ENCODE peak calls at places on chromosomes 5 and 9, in nine cellular contexts. J is HAP-1; K is COR-L47; F is GOT3; V is OCI-LY7; L is activated T-helper 1 cell treated with anti-CD3 and anti-CD28 coated beads, Interleukin-2, amount 50 U/mL, for 16 hours; N is T-helper 9 cell; I is T-helper 2 cell; S is NCI-H1105. H is an unnamed sample.

GRCh38 chr9:86488794-86489193 is 134.6 kb upstream of the TUT7 start:
- DNase-seq in J (no peak), K (no peak), F (no peak), V (no peak), L (no peak), N (no peak), I (no peak), S (no peak), H (no peak)

GRCh38 chr9:131891578-131891977 is 151.7 kb upstream of the RAPGEF1 start:
- DNase-seq in J (no peak), K (no peak), F (no peak), V (no peak), L (no peak), N (no peak), I (no peak), S (no peak), H (no peak)

GRCh38 chr9:14301582-14301981 is 12.4 kb downstream of the NFIB start:
- DNase-seq in J (no peak), K (no peak), F (no peak), V (no peak), L (no peak), N (no peak), I (no peak), S (no peak), H (no peak)

GRCh38 chr9:76604171-76604570 is 145.2 kb downstream of the GCNT1 start:
- DNase-seq in J (no peak), K (no peak), F (no peak), V (no peak), L (no peak), N (no peak), I (no peak), S (no peak), H (no peak)

GRCh38 chr9:108547736-108548135 is 308.1 kb downstream of the ACTL7B start:
- DNase-seq in J (no peak), K (no peak), F (no peak), V (no peak), L (no peak), N (no peak), I (no peak), S (no peak), H (no peak)

GRCh38 chr5:134877159-134877558 is 3.0 kb downstream of the TXNDC15 start:
- DNase-seq in J (no peak), K (no peak), F (no peak), V (peak; percentile 24), L (no peak), N (no peak), I (no peak), S (no peak), H (no peak)

GRCh38 chr5:163612358-163613149 is 107.1 kb downstream of the MAT2B start:
- DNase-seq in J (no peak), K (no peak), F (no peak), V (no peak), L (no peak), N (no peak), I (no peak), S (no peak), H (no peak)

GRCh38 chr9:108272350-108272899 is 583.4 kb downstream of the ACTL7B start:
- DNase-seq in J (peak; percentile 26), K (peak; percentile 89), F (no peak), V (peak; percentile 2), L (no peak), N (no peak), I (no peak), S (peak; percentile 41), H (peak; percentile 13)

GRCh38 chr9:385818-386398 is 171.2 kb downstream of the DOCK8 start:
- DNase-seq in J (peak; percentile 65), K (peak; percentile 20), F (no peak), V (peak; percentile 67), L (no peak), N (no peak), I (no peak), S (peak; percentile 65), H (no peak)

GRCh38 chr5:132471944-132472343 is 18.6 kb downstream of the IRF1 start:
- DNase-seq in J (no peak), K (no peak), F (no peak), V (no peak), L (no peak), N (no peak), I (no peak), S (no peak), H (no peak)

GRCh38 chr5:172564187-172564586 is 76.9 kb upstream of the NEURL1B start:
- DNase-seq in J (no peak), K (peak; percentile 92), F (no peak), V (no peak), L (no peak), N (no peak), I (no peak), S (peak; percentile 75), H (no peak)

GRCh38 chr9:97803167-97804058 is 49.6 kb upstream of the FOXE1 start:
- DNase-seq in J (peak; percentile 13), K (peak; percentile 93), F (peak; percentile 8), V (peak; percentile 77), L (peak; percentile 54), N (peak; percentile 69), I (peak; percentile 69), S (peak; percentile 69), H (no peak)

GRCh38 chr5:132385321-132386105 is 16.0 kb downstream of the SLC22A5 start:
- DNase-seq in J (no peak), K (peak; percentile 45), F (peak; percentile 27), V (peak; percentile 85), L (peak; percentile 34), N (peak; percentile 43), I (peak; percentile 43), S (peak; percentile 15), H (peak; percentile 77)

GRCh38 chr5:142658278-142658677 is 27.6 kb downstream of the FGF1 start:
- DNase-seq in J (no peak), K (no peak), F (no peak), V (no peak), L (no peak), N (no peak), I (no peak), S (no peak), H (peak; percentile 5)

GRCh38 chr9:98222885-98223640 is 30.6 kb upstream of the CORO2A start:
- DNase-seq in J (no peak), K (no peak), F (no peak), V (no peak), L (no peak), N (no peak), I (no peak), S (no peak), H (no peak)

GRCh38 chr9:3858961-3859360 is 333.2 kb upstream of the RFX3 start:
- DNase-seq in J (no peak), K (no peak), F (no peak), V (no peak), L (no peak), N (no peak), I (no peak), S (no peak), H (no peak)

GRCh38 chr5:169222934-169223594 is 77.9 kb downstream of the SLIT3 start:
- DNase-seq in J (no peak), K (no peak), F (no peak), V (no peak), L (no peak), N (no peak), I (no peak), S (no peak), H (no peak)

GRCh38 chr9:77447646-77448045 is 200.5 kb downstream of the GNA14 start:
- DNase-seq in J (no peak), K (no peak), F (no peak), V (no peak), L (no peak), N (no peak), I (no peak), S (no peak), H (no peak)

GRCh38 chr5:173328896-173329369 is 719 bp upstream of the STC2 start:
- DNase-seq in J (no peak), K (no peak), F (peak; percentile 49), V (no peak), L (no peak), N (no peak), I (no peak), S (peak; percentile 41), H (no peak)

GRCh38 chr5:139776856-139777255 is 18.8 kb upstream of the PSD2 start:
- DNase-seq in J (no peak), K (no peak), F (no peak), V (no peak), L (no peak), N (no peak), I (no peak), S (no peak), H (no peak)

GRCh38 chr9:135673941-135674340 is 10.8 kb downstream of the LCN9 start:
- DNase-seq in J (no peak), K (no peak), F (no peak), V (no peak), L (no peak), N (no peak), I (no peak), S (no peak), H (no peak)

GRCh38 chr5:146107901-146108300 is 2.5 kb upstream of the PLAC8L1 start:
- DNase-seq in J (no peak), K (no peak), F (no peak), V (no peak), L (no peak), N (no peak), I (no peak), S (no peak), H (no peak)

GRCh38 chr9:130352586-130353285 is 87.2 kb downstream of the HMCN2 start:
- DNase-seq in J (no peak), K (no peak), F (no peak), V (no peak), L (no peak), N (no peak), I (no peak), S (no peak), H (no peak)

GRCh38 chr5:43555895-43556606 is 826 bp downstream of the PAIP1 start:
- DNase-seq in J (peak; percentile 37), K (no peak), F (no peak), V (peak; percentile 51), L (peak; percentile 7), N (peak; percentile 36), I (peak; percentile 31), S (no peak), H (peak; percentile 76)

GRCh38 chr9:106868565-106868964 is 5.6 kb downstream of the ZNF462 start:
- DNase-seq in J (no peak), K (no peak), F (no peak), V (no peak), L (no peak), N (no peak), I (no peak), S (no peak), H (no peak)

GRCh38 chr9:121997791-121998190 is 95.3 kb downstream of the TTLL11 start:
- DNase-seq in J (no peak), K (no peak), F (no peak), V (no peak), L (no peak), N (no peak), I (no peak), S (no peak), H (no peak)

GRCh38 chr5:91643796-91644195 is 260.7 kb upstream of the ARRDC3 start:
- DNase-seq in J (no peak), K (no peak), F (no peak), V (no peak), L (no peak), N (no peak), I (no peak), S (no peak), H (no peak)